ENCODE peak calls at places on chromosome 16, in nine cellular contexts. S is ELR; A is tibial artery; V is GM12865; B is activated naive CD4-positive, alpha-beta T cell; G is AG09309; W is SIG-M5; Q is lower lobe of right lung; P is NCI-H524 treated with DMSO at 0.1 percent for 48 hours. T is an unnamed sample.
A peak's percentile ranks its signal among the peaks of the same experiment; 100 is the strongest.

GRCh38 chr16:69169607-69170352 is 17.2 kb upstream of the SNTB2 start:
- DNase-seq in S (no peak), A (no peak), V (no peak), B (no peak), G (no peak), W (no peak), Q (no peak), P (no peak), T (no peak)

GRCh38 chr16:64724339-64724738 is 397.5 kb downstream of the CDH11 start:
- DNase-seq in S (no peak), A (no peak), V (no peak), B (no peak), G (no peak), W (no peak), Q (no peak), P (no peak), T (no peak)

GRCh38 chr16:90026135-90026534 is 6.9 kb upstream of the DBNDD1 start:
- DNase-seq in S (no peak), A (no peak), V (no peak), B (no peak), G (no peak), W (no peak), Q (no peak), P (no peak), T (no peak)

GRCh38 chr16:56351481-56351880 is 73.9 kb downstream of the AMFR start:
- DNase-seq in S (no peak), A (peak; percentile 44), V (no peak), B (no peak), G (no peak), W (no peak), Q (no peak), P (no peak), T (peak; percentile 42)

GRCh38 chr16:66921758-66922450 is 3.2 kb upstream of the CDH16 start:
- DNase-seq in S (no peak), A (no peak), V (no peak), B (no peak), G (no peak), W (no peak), Q (no peak), P (no peak), T (no peak)

GRCh38 chr16:535446-536405 is 8.2 kb downstream of the CAPN15 start:
- DNase-seq in S (peak; percentile 93), A (no peak), V (no peak), B (no peak), G (no peak), W (no peak), Q (no peak), P (no peak), T (no peak)

GRCh38 chr16:2028620-2029220 is 2.0 kb downstream of the NHERF2 start:
- DNase-seq in S (no peak), A (no peak), V (no peak), B (no peak), G (no peak), W (no peak), Q (no peak), P (no peak), T (no peak)

GRCh38 chr16:55444754-55445485 is 34.1 kb upstream of the MMP2 start:
- DNase-seq in S (no peak), A (peak; percentile 75), V (peak; percentile 18), B (no peak), G (no peak), W (no peak), Q (peak; percentile 78), P (no peak), T (peak; percentile 76)

GRCh38 chr16:55773859-55774549 is 58.9 kb downstream of the CES1 start:
- DNase-seq in S (no peak), A (no peak), V (no peak), B (no peak), G (no peak), W (no peak), Q (no peak), P (no peak), T (no peak)

GRCh38 chr16:72752004-72752695 is 295.8 kb downstream of the ZFHX3 start:
- DNase-seq in S (no peak), A (no peak), V (no peak), B (no peak), G (no peak), W (no peak), Q (peak; percentile 70), P (no peak), T (no peak)

GRCh38 chr16:85402910-85403692 is 210.0 kb upstream of the GSE1 start:
- DNase-seq in S (peak; percentile 26), A (peak; percentile 65), V (no peak), B (no peak), G (no peak), W (no peak), Q (peak; percentile 45), P (no peak), T (peak; percentile 63)

GRCh38 chr16:27402964-27403600 is 1.1 kb downstream of the IL21R start:
- DNase-seq in S (no peak), A (no peak), V (peak; percentile 88), B (no peak), G (no peak), W (no peak), Q (no peak), P (no peak), T (no peak)

GRCh38 chr16:180101-180920 is at the start of gene HBQ1:
- DNase-seq in S (peak; percentile 11), A (no peak), V (no peak), B (peak; percentile 17), G (no peak), W (no peak), Q (no peak), P (no peak), T (no peak)

GRCh38 chr16:12539185-12539929 is 264.3 kb downstream of the CPPED1 start:
- DNase-seq in S (peak; percentile 40), A (no peak), V (peak; percentile 93), B (no peak), G (peak; percentile 61), W (no peak), Q (no peak), P (no peak), T (no peak)

GRCh38 chr16:46627746-46628145 is 6.6 kb upstream of the SHCBP1 start:
- DNase-seq in S (no peak), A (no peak), V (no peak), B (no peak), G (no peak), W (no peak), Q (no peak), P (no peak), T (no peak)

GRCh38 chr16:30054959-30055553 is 10.5 kb upstream of the ALDOA start:
- DNase-seq in S (peak; percentile 53), A (no peak), V (peak; percentile 65), B (peak; percentile 29), G (no peak), W (no peak), Q (peak; percentile 56), P (no peak), T (peak; percentile 73)

T was measured in upper lobe of right lung.